ENCODE peak calls at places on chromosomes 16 and 17, in four cellular contexts. A is esophagus squamous epithelium, G is suprapubic skin, R is thyroid gland. U is an unnamed sample.
A peak's percentile ranks its signal among the peaks of the same experiment; 100 is the strongest.

GRCh38 chr17:27091043-27091497 is 202.8 kb upstream of the WSB1 start:
- DNase-seq in A (no peak), G (no peak), R (no peak), U (no peak)

GRCh38 chr17:36911007-36911406 is 26.3 kb upstream of the LHX1 start:
- DNase-seq in A (no peak), G (no peak), R (no peak), U (no peak)

GRCh38 chr17:50944054-50944901 is 78.1 kb upstream of the TOB1 start:
- DNase-seq in A (no peak), G (peak; percentile 86), R (peak; percentile 79), U (peak; percentile 86)

GRCh38 chr16:11141409-11142260 is 114.4 kb downstream of the SOCS1 start:
- DNase-seq in A (no peak), G (no peak), R (no peak), U (no peak)

GRCh38 chr17:56739376-56739775 is 94.3 kb downstream of the C17orf67 start:
- DNase-seq in A (no peak), G (no peak), R (no peak), U (no peak)

GRCh38 chr17:16129844-16130243 is 85.5 kb downstream of the NCOR1 start:
- DNase-seq in A (no peak), G (no peak), R (peak; percentile 14), U (no peak)

GRCh38 chr16:51474414-51475091 is 323.5 kb upstream of the SALL1 start:
- DNase-seq in A (no peak), G (no peak), R (no peak), U (no peak)

GRCh38 chr17:73211745-73212144 is 18.9 kb downstream of the COG1 start:
- DNase-seq in A (no peak), G (no peak), R (no peak), U (no peak)

GRCh38 chr16:58814348-58814801 is 80.3 kb upstream of the GOT2 start:
- DNase-seq in A (no peak), G (no peak), R (peak; percentile 58), U (peak; percentile 51)

GRCh38 chr17:6548578-6549330 is 7.6 kb downstream of the PITPNM3 start:
- DNase-seq in A (no peak), G (no peak), R (peak; percentile 47), U (no peak)

GRCh38 chr17:27810211-27810901 is 10.0 kb upstream of the NOS2 start:
- DNase-seq in A (no peak), G (no peak), R (no peak), U (peak; percentile 44)

GRCh38 chr17:15409721-15410247 is 57.6 kb downstream of the CDRT4 start:
- DNase-seq in A (no peak), G (no peak), R (peak; percentile 81), U (no peak)

GRCh38 chr17:73841431-73842060 is 197.3 kb upstream of the SDK2 start:
- DNase-seq in A (no peak), G (no peak), R (no peak), U (no peak)

GRCh38 chr17:60554377-60554788 is 28.3 kb upstream of the APPBP2 start:
- DNase-seq in A (no peak), G (no peak), R (peak; percentile 10), U (peak; percentile 69)

GRCh38 chr17:4017377-4017776 is 53.1 kb upstream of the ATP2A3 start:
- DNase-seq in A (no peak), G (no peak), R (no peak), U (no peak)

GRCh38 chr16:57424599-57424998 is 20.0 kb downstream of the CCL17 start:
- DNase-seq in A (no peak), G (no peak), R (peak; percentile 40), U (peak; percentile 48)

GRCh38 chr16:57426356-57426755 is 20.8 kb downstream of the CIAPIN1 start:
- DNase-seq in A (no peak), G (no peak), R (no peak), U (no peak)

GRCh38 chr16:57427307-57427706 is 19.9 kb downstream of the CIAPIN1 start:
- DNase-seq in A (no peak), G (no peak), R (no peak), U (no peak)

GRCh38 chr16:57430955-57431354 is 16.2 kb downstream of the CIAPIN1 start:
- DNase-seq in A (no peak), G (no peak), R (no peak), U (no peak)

DNA sequence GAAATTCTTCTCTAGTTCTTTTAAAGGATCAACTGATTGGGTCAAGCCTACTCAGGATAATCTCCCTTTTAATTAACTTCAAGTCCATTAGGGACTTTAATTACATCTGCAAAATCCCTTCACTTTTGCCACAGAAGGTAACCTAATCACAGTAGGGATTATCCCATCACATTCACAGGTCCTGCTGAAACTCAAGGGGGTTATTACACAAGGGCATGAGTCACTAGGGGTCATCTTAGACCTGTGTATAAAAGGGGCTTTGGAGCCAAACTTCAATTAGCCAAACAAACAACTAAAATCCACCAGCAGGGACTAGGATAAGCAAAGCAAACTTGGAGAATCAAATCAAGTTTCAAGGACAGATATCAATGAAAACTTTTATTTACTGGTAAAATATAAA is 19.4 kb downstream of the CIAPIN1 start:
- DNase-seq in A (no peak), G (no peak), R (no peak), U (no peak)
- TF ChIP-seq POLR2A in A (no peak), G (no peak), R (no peak), U (no peak)

GRCh38 chr16:84292032-84292431 is 2.6 kb upstream of the WFDC1 start:
- DNase-seq in A (no peak), G (no peak), R (no peak), U (no peak)
- H3K4me1 ChIP-seq in A (peaks cover 9% of the 10 kb centered on the region), G (peaks cover 42% of the 10 kb centered on the region), R (peaks cover 13% of the 10 kb centered on the region), U (no peaks in the 10 kb centered on the region)

GRCh38 chr17:58377661-58378060 is 25.7 kb upstream of the SUPT4H1 start:
- DNase-seq in A (no peak), G (no peak), R (no peak), U (no peak)

GRCh38 chr17:58380207-58381123 is 28.5 kb upstream of the SUPT4H1 start:
- DNase-seq in A (no peak), G (no peak), R (no peak), U (no peak)

GRCh38 chr17:58381124-58381838 is 29.3 kb upstream of the SUPT4H1 start:
- DNase-seq in A (no peak), G (no peak), R (no peak), U (no peak)

GRCh38 chr17:58377005-58377660 is 25.1 kb upstream of the SUPT4H1 start:
- DNase-seq in A (no peak), G (no peak), R (no peak), U (peak; percentile 40)

GRCh38 chr17:58378895-58379824 is 27.2 kb upstream of the SUPT4H1 start:
- DNase-seq in A (no peak), G (no peak), R (no peak), U (no peak)
- TF ChIP-seq POLR2A in A (no peak), G (no peak), R (no peak), U (no peak)

DNA sequence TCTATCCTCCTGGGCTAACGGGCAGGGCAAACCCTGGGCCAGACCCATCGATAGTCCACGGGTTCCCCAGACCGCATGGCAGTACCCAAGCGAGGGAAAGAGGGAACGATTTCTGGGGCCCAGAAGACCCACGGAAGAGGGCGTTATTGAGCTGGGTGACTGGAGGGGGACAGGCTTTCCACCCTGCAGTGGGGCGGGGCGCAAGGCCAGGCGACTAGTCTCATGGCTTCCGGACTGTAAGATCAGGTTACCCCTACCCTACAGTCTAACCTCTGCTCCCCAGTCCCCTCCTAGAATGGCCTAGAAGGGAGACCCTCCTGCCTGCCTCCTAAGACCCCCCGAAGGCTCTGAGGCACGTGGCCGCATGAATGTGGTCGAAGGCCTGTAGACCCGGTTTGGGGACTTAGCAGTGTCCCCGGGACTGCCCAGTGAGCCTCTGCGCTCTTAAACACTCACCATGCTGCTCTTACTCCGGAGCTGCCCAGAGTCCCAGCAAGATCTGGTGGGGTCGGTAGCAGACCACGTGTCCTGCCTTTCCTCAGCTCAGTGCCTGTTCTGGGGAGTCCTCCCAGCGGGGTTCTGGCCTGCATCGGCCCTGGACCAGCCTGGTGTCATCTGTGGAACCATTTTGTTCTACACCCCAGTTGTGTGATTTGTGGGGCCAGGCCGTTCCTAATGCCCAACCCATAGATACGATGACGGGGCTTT is 13.1 kb upstream of the AURKB start:
- DNase-seq in A (no peak), G (peak; percentile 87), R (peak; percentile 69), U (peak; percentile 65)
- H3K4me1 ChIP-seq in A (peaks cover 5% of the 10 kb centered on the region), G (peaks cover 30% of the 10 kb centered on the region), R (peaks cover 8% of the 10 kb centered on the region), U (peaks cover 19% of the 10 kb centered on the region)

DNA sequence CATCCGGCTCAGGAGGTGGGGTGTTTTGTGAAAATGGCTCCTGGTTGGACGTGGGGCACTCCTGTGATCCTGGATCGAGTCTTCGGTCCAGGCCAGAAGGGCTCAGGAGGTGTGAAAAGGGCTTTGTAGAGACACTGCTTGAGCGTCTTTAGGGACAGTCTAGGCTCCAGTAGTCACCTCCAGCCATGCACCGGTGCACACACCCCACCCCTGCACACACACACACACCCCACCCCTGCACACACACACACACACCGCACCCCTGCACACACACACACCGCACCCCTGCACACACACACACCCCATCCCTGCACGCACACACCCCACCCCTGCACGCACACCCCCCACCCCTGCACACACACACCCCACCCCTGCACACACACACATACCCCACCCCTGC is 19.1 kb downstream of the CHMP1A start:
- DNase-seq in A (no peak), G (no peak), R (no peak), U (no peak)
- TF ChIP-seq POLR2A in A (no peak), G (no peak), R (no peak), U (no peak)

DNA sequence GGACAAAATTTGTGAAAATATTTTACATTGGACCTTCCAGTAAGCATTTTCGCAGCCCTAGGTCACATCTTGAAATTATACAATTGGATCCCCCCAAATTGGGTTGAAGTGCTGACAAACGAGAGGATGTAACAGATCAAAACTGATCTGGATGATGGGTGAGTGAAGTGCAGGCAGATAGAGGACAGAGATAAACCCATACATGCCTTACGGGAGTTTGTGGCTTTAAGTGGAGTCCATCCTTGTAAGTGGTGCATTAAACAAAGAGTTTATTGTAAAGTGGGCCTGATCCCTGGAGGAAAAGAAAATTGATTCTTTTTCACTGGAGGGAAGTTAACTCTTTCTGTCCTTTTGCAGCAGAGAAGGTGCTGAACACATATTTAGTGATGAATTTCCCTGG is 39.1 kb upstream of the KCNJ2 start:
- DNase-seq in A (no peak), G (no peak), R (no peak), U (no peak)
- H3K4me1 ChIP-seq in A (no peaks in the 10 kb centered on the region), G (peaks cover under 1% of the 10 kb centered on the region), R (no peaks in the 10 kb centered on the region), U (no peaks in the 10 kb centered on the region)

DNA sequence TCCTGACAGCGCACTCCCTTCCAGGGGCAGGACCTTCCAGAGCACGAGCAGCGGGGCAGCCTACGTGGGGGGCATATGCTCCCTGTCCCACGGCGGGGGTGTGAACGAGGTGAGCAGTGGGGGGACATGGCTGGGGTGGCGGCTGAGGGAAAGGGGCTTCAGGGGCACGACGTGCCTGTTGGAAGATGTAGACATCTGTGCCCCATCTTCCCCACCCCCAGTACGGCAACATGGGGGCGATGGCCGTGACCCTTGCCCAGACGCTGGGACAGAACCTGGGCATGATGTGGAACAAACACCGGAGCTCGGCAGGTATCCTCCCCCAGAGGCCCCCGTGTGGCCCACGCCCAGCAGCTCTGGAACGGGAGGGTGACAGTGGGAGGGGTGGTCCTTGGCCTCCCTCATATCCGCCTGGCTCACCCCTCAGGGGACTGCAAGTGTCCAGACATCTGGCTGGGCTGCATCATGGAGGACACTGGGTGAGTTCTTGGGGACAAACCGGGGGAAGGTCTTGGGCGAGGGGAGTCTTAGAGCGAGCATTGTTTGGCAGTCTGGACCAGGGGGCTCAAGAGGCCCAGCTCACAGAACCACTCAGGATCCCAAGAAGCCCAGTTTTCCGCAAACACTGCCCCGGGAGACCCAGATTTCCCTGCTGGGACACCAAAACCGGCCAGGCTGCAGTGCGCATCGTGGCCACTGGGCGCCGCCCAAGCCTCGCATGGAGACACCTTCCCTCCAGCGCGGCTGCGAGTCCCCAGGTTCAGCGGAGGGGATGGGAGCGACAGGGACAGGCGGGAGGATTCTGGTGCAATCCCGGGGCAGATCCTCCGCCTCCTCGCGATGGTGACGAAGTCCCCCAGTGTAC is 15.7 kb downstream of the ADAM11 start:
- DNase-seq in A (peak; percentile 19), G (peak; percentile 92), R (peak; percentile 88), U (peak; percentile 93)
- TF ChIP-seq POLR2A in A (no peak), G (no peak), R (no peak), U (no peak)